ENCODE peak calls at places on chromosomes 5 and 9, in five cellular contexts. One of them, this sample, is unnamed.

GRCh38 chr9:74773886-74774479 is 113.7 kb downstream of the TRPM6 start:
- DNase-seq in fibroblast of pulmonary artery: peak
- DNase-seq in WERI-Rb-1: peak
- DNase-seq in lower leg skin: peak
- DNase-seq in hepatocyte: peak
- DNase-seq in this sample: peak

GRCh38 chr9:113623851-113624485 is 160.4 kb downstream of the RGS3 start:
- DNase-seq in hepatocyte: no peak
- DNase-seq in fibroblast of pulmonary artery: no peak
- DNase-seq in lower leg skin: no peak
- DNase-seq in WERI-Rb-1: no peak
- DNase-seq in this sample: no peak

GRCh38 chr5:60260658-60261057 is 367.1 kb upstream of the PDE4D start:
- DNase-seq in fibroblast of pulmonary artery: no peak
- DNase-seq in hepatocyte: no peak
- DNase-seq in WERI-Rb-1: no peak
- DNase-seq in lower leg skin: no peak
- DNase-seq in this sample: no peak

GRCh38 chr9:113634597-113635515 is 171.3 kb downstream of the RGS3 start:
- DNase-seq in fibroblast of pulmonary artery: no peak
- DNase-seq in WERI-Rb-1: peak
- DNase-seq in hepatocyte: no peak
- DNase-seq in lower leg skin: no peak
- DNase-seq in this sample: peak

GRCh38 chr9:122307036-122307435 is 42.4 kb downstream of the MRRF start:
- DNase-seq in hepatocyte: no peak
- DNase-seq in WERI-Rb-1: no peak
- DNase-seq in fibroblast of pulmonary artery: no peak
- DNase-seq in lower leg skin: no peak
- DNase-seq in this sample: no peak

GRCh38 chr9:35844628-35845301 is 15.7 kb downstream of the TMEM8B start:
- DNase-seq in hepatocyte: peak
- DNase-seq in WERI-Rb-1: no peak
- DNase-seq in fibroblast of pulmonary artery: peak
- DNase-seq in lower leg skin: peak
- DNase-seq in this sample: peak

GRCh38 chr9:132451276-132451675 is 41.3 kb downstream of the CFAP77 start:
- DNase-seq in hepatocyte: no peak
- DNase-seq in lower leg skin: no peak
- DNase-seq in WERI-Rb-1: no peak
- DNase-seq in fibroblast of pulmonary artery: no peak
- DNase-seq in this sample: no peak

GRCh38 chr5:14818931-14819790 is 52.4 kb downstream of the ANKH start:
- DNase-seq in hepatocyte: no peak
- DNase-seq in WERI-Rb-1: peak
- DNase-seq in lower leg skin: no peak
- DNase-seq in fibroblast of pulmonary artery: no peak
- DNase-seq in this sample: peak

GRCh38 chr5:103033696-103034095 is 86.2 kb downstream of the GIN1 start:
- DNase-seq in fibroblast of pulmonary artery: no peak
- DNase-seq in lower leg skin: no peak
- DNase-seq in hepatocyte: no peak
- DNase-seq in WERI-Rb-1: no peak
- DNase-seq in this sample: no peak

GRCh38 chr9:36451949-36452348 is 51.9 kb upstream of the RNF38 start:
- DNase-seq in fibroblast of pulmonary artery: no peak
- DNase-seq in hepatocyte: no peak
- DNase-seq in WERI-Rb-1: no peak
- DNase-seq in lower leg skin: no peak
- DNase-seq in this sample: no peak

GRCh38 chr9:129803679-129804065 is 688 bp downstream of the TOR1B start:
- DNase-seq in lower leg skin: no peak
- DNase-seq in WERI-Rb-1: peak
- DNase-seq in hepatocyte: no peak
- DNase-seq in fibroblast of pulmonary artery: no peak
- DNase-seq in this sample: no peak

GRCh38 chr9:18947772-18948391 is 85.1 kb downstream of the SAXO1 start:
- DNase-seq in fibroblast of pulmonary artery: no peak
- DNase-seq in WERI-Rb-1: peak
- DNase-seq in lower leg skin: no peak
- DNase-seq in hepatocyte: peak
- DNase-seq in this sample: peak

GRCh38 chr5:6201626-6202025 is 176.7 kb downstream of the MED10 start:
- DNase-seq in WERI-Rb-1: no peak
- DNase-seq in lower leg skin: no peak
- DNase-seq in hepatocyte: no peak
- DNase-seq in fibroblast of pulmonary artery: no peak
- DNase-seq in this sample: peak
- TF ChIP-seq CTCF in WERI-Rb-1: no peak
- TF ChIP-seq CTCF in lower leg skin: no peak
- TF ChIP-seq CTCF in hepatocyte: no peak
- TF ChIP-seq CTCF in fibroblast of pulmonary artery: no peak
- TF ChIP-seq CTCF in this sample: no peak

GRCh38 chr5:138611295-138612220 is 36.4 kb upstream of the HSPA9 start:
- DNase-seq in lower leg skin: no peak
- DNase-seq in WERI-Rb-1: peak
- DNase-seq in hepatocyte: peak
- DNase-seq in fibroblast of pulmonary artery: peak
- DNase-seq in this sample: peak
- TF ChIP-seq CTCF in lower leg skin: no peak
- TF ChIP-seq CTCF in WERI-Rb-1: peak
- TF ChIP-seq CTCF in hepatocyte: peak
- TF ChIP-seq CTCF in fibroblast of pulmonary artery: no peak
- TF ChIP-seq CTCF in this sample: no peak

GRCh38 chr5:151740336-151740942 is 18.0 kb downstream of the ATOX1 start:
- DNase-seq in WERI-Rb-1: peak
- DNase-seq in hepatocyte: peak
- DNase-seq in fibroblast of pulmonary artery: peak
- DNase-seq in lower leg skin: peak
- DNase-seq in this sample: peak

GRCh38 chr5:151739395-151739794 is 19.0 kb downstream of the ATOX1 start:
- DNase-seq in fibroblast of pulmonary artery: peak
- DNase-seq in hepatocyte: peak
- DNase-seq in lower leg skin: no peak
- DNase-seq in WERI-Rb-1: no peak
- DNase-seq in this sample: peak

GRCh38 chr5:151741678-151742423 is 16.6 kb downstream of the ATOX1 start:
- DNase-seq in WERI-Rb-1: no peak
- DNase-seq in hepatocyte: no peak
- DNase-seq in fibroblast of pulmonary artery: peak
- DNase-seq in lower leg skin: no peak
- DNase-seq in this sample: peak

GRCh38 chr5:151739939-151740335 is 18.5 kb downstream of the ATOX1 start:
- DNase-seq in hepatocyte: no peak
- DNase-seq in lower leg skin: no peak
- DNase-seq in fibroblast of pulmonary artery: peak
- DNase-seq in WERI-Rb-1: no peak
- DNase-seq in this sample: peak

GRCh38 chr5:151740958-151741373 is 17.5 kb downstream of the ATOX1 start:
- DNase-seq in fibroblast of pulmonary artery: peak
- DNase-seq in lower leg skin: no peak
- DNase-seq in WERI-Rb-1: no peak
- DNase-seq in hepatocyte: no peak
- DNase-seq in this sample: peak
- TF ChIP-seq CTCF in fibroblast of pulmonary artery: no peak
- TF ChIP-seq CTCF in lower leg skin: no peak
- TF ChIP-seq CTCF in WERI-Rb-1: no peak
- TF ChIP-seq CTCF in hepatocyte: no peak
- TF ChIP-seq CTCF in this sample: no peak

GRCh38 chr5:10525124-10525495 is 38.8 kb upstream of the ANKRD33B start:
- DNase-seq in WERI-Rb-1: no peak
- DNase-seq in hepatocyte: no peak
- DNase-seq in fibroblast of pulmonary artery: no peak
- DNase-seq in lower leg skin: no peak
- DNase-seq in this sample: no peak

GRCh38 chr5:10528827-10529226 is 35.0 kb upstream of the ANKRD33B start:
- DNase-seq in lower leg skin: no peak
- DNase-seq in fibroblast of pulmonary artery: no peak
- DNase-seq in WERI-Rb-1: peak
- DNase-seq in hepatocyte: no peak
- DNase-seq in this sample: no peak

GRCh38 chr5:10524376-10525123 is 39.3 kb upstream of the ANKRD33B start:
- DNase-seq in hepatocyte: no peak
- DNase-seq in WERI-Rb-1: peak
- DNase-seq in lower leg skin: peak
- DNase-seq in fibroblast of pulmonary artery: peak
- DNase-seq in this sample: peak

GRCh38 chr5:10528056-10528816 is 35.6 kb upstream of the ANKRD33B start:
- DNase-seq in WERI-Rb-1: peak
- DNase-seq in lower leg skin: no peak
- DNase-seq in hepatocyte: no peak
- DNase-seq in fibroblast of pulmonary artery: no peak
- DNase-seq in this sample: peak

GRCh38 chr5:10527281-10527950 is 36.5 kb upstream of the ANKRD33B start:
- DNase-seq in fibroblast of pulmonary artery: peak
- DNase-seq in WERI-Rb-1: no peak
- DNase-seq in lower leg skin: no peak
- DNase-seq in hepatocyte: no peak
- DNase-seq in this sample: peak
- TF ChIP-seq CTCF in fibroblast of pulmonary artery: no peak
- TF ChIP-seq CTCF in WERI-Rb-1: no peak
- TF ChIP-seq CTCF in lower leg skin: no peak
- TF ChIP-seq CTCF in hepatocyte: no peak
- TF ChIP-seq CTCF in this sample: no peak

GRCh38 chr9:696332-697090 is 145.0 kb upstream of the DMRT1 start:
- DNase-seq in WERI-Rb-1: no peak
- DNase-seq in lower leg skin: peak
- DNase-seq in fibroblast of pulmonary artery: peak
- DNase-seq in hepatocyte: peak
- DNase-seq in this sample: peak
- TF ChIP-seq CTCF in WERI-Rb-1: no peak
- TF ChIP-seq CTCF in lower leg skin: no peak
- TF ChIP-seq CTCF in fibroblast of pulmonary artery: peak
- TF ChIP-seq CTCF in hepatocyte: no peak
- TF ChIP-seq CTCF in this sample: peak

GRCh38 chr9:111696796-111697195 is 35.4 kb downstream of the GNG10 start:
- DNase-seq in WERI-Rb-1: no peak
- DNase-seq in lower leg skin: no peak
- DNase-seq in hepatocyte: no peak
- DNase-seq in fibroblast of pulmonary artery: no peak
- DNase-seq in this sample: no peak

GRCh38 chr9:111691686-111692329 is 30.4 kb downstream of the GNG10 start:
- DNase-seq in lower leg skin: no peak
- DNase-seq in hepatocyte: peak
- DNase-seq in WERI-Rb-1: no peak
- DNase-seq in fibroblast of pulmonary artery: peak
- DNase-seq in this sample: peak
- TF ChIP-seq CTCF in lower leg skin: no peak
- TF ChIP-seq CTCF in hepatocyte: peak
- TF ChIP-seq CTCF in WERI-Rb-1: peak
- TF ChIP-seq CTCF in fibroblast of pulmonary artery: peak
- TF ChIP-seq CTCF in this sample: peak

GRCh38 chr9:37745970-37746369 is 7.6 kb upstream of the TRMT10B start:
- DNase-seq in WERI-Rb-1: no peak
- DNase-seq in lower leg skin: no peak
- DNase-seq in hepatocyte: no peak
- DNase-seq in fibroblast of pulmonary artery: no peak
- DNase-seq in this sample: no peak

GRCh38 chr9:37740128-37740527 is 13.5 kb upstream of the TRMT10B start:
- DNase-seq in hepatocyte: no peak
- DNase-seq in lower leg skin: no peak
- DNase-seq in WERI-Rb-1: no peak
- DNase-seq in fibroblast of pulmonary artery: no peak
- DNase-seq in this sample: no peak

GRCh38 chr9:37746448-37747270 is 6.9 kb upstream of the TRMT10B start:
- DNase-seq in lower leg skin: no peak
- DNase-seq in WERI-Rb-1: no peak
- DNase-seq in hepatocyte: peak
- DNase-seq in fibroblast of pulmonary artery: no peak
- DNase-seq in this sample: peak

GRCh38 chr9:37739222-37739621 is 14.4 kb upstream of the TRMT10B start:
- DNase-seq in WERI-Rb-1: peak
- DNase-seq in fibroblast of pulmonary artery: no peak
- DNase-seq in hepatocyte: no peak
- DNase-seq in lower leg skin: no peak
- DNase-seq in this sample: no peak

GRCh38 chr9:37740631-37741328 is 12.8 kb upstream of the TRMT10B start:
- DNase-seq in hepatocyte: no peak
- DNase-seq in lower leg skin: no peak
- DNase-seq in fibroblast of pulmonary artery: no peak
- DNase-seq in WERI-Rb-1: no peak
- DNase-seq in this sample: no peak
- TF ChIP-seq CTCF in hepatocyte: no peak
- TF ChIP-seq CTCF in lower leg skin: no peak
- TF ChIP-seq CTCF in fibroblast of pulmonary artery: no peak
- TF ChIP-seq CTCF in WERI-Rb-1: no peak
- TF ChIP-seq CTCF in this sample: no peak

GRCh38 chr5:94775088-94775487 is 156.6 kb downstream of the SLF1 start:
- DNase-seq in hepatocyte: no peak
- DNase-seq in fibroblast of pulmonary artery: no peak
- DNase-seq in lower leg skin: no peak
- DNase-seq in WERI-Rb-1: no peak
- DNase-seq in this sample: no peak

GRCh38 chr5:94777163-94777885 is 158.9 kb downstream of the SLF1 start:
- DNase-seq in WERI-Rb-1: no peak
- DNase-seq in fibroblast of pulmonary artery: no peak
- DNase-seq in lower leg skin: no peak
- DNase-seq in hepatocyte: no peak
- DNase-seq in this sample: peak

GRCh38 chr5:94776167-94776566 is 157.7 kb downstream of the SLF1 start:
- DNase-seq in fibroblast of pulmonary artery: no peak
- DNase-seq in lower leg skin: no peak
- DNase-seq in hepatocyte: no peak
- DNase-seq in WERI-Rb-1: no peak
- DNase-seq in this sample: no peak

DNA sequence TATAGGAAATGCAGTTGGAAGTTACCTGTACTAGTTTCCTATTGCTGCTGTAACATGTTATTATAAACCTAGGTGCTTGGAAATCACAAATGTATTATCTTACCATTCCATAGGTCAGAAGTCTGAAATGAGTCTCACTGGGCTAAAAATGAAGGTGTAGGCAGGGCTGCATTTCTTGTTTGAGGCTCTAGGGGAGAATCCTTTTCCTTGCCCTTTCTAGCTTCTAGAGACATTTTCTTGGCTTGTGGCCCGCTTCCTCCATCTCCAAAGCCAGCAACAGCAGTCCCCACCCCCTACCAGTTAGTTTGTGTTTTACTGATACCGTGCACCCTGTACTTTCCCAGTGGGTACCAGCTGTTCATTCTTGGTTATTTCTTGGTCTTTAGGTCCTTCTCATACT is 153.3 kb downstream of the SLF1 start:
- DNase-seq in fibroblast of pulmonary artery: no peak
- DNase-seq in lower leg skin: no peak
- DNase-seq in WERI-Rb-1: no peak
- DNase-seq in hepatocyte: no peak
- DNase-seq in this sample: no peak
- TF ChIP-seq CTCF in fibroblast of pulmonary artery: no peak
- TF ChIP-seq CTCF in lower leg skin: no peak
- TF ChIP-seq CTCF in WERI-Rb-1: no peak
- TF ChIP-seq CTCF in hepatocyte: no peak
- TF ChIP-seq CTCF in this sample: no peak

This sample was measured in fibroblast of villous mesenchyme.